ENCODE peak calls at places on chromosomes 11 and 22, in seven cellular contexts. I is T follicular helper cell, L is cardiac muscle cell, M is Kasumi-1, Q is epithelial cell of esophagus, R is HCT116, H is kidney tubule cell. W is an unnamed sample.

GRCh38 chr11:88363566-88364169 is 26.1 kb upstream of the CTSC start:
- DNase-seq in I (no peak), L (no peak), M (peak), Q (peak), R (no peak), H (peak), W (no peak)

GRCh38 chr11:97729546-97730272 is 1291.0 kb upstream of the CNTN5 start:
- DNase-seq in I (no peak), L (no peak), M (no peak), Q (no peak), R (no peak), H (no peak), W (no peak)

GRCh38 chr11:128412847-128413791 is 174.2 kb downstream of the ETS1 start:
- DNase-seq in I (no peak), L (no peak), M (no peak), Q (peak), R (no peak), H (no peak), W (no peak)

GRCh38 chr11:32884770-32885384 is 7.7 kb upstream of the QSER1 start:
- DNase-seq in I (no peak), L (peak), M (peak), Q (peak), R (no peak), H (peak), W (no peak)

GRCh38 chr22:45932066-45932465 is 44.9 kb downstream of the WNT7B start:
- DNase-seq in I (no peak), L (no peak), M (no peak), Q (no peak), R (no peak), H (no peak), W (no peak)

GRCh38 chr11:65083134-65083833 is 556 bp downstream of the CDCA5 start:
- DNase-seq in I (no peak), L (no peak), M (no peak), Q (no peak), R (no peak), H (no peak), W (no peak)

GRCh38 chr11:7595951-7596350 is 77.3 kb downstream of the CYB5R2 start:
- DNase-seq in I (no peak), L (no peak), M (no peak), Q (no peak), R (no peak), H (no peak), W (no peak)

GRCh38 chr11:16982809-16983208 is 31.4 kb downstream of the PLEKHA7 start:
- DNase-seq in I (no peak), L (no peak), M (no peak), Q (no peak), R (no peak), H (peak), W (no peak)

GRCh38 chr11:61793829-61794204 is 1.1 kb downstream of the FEN1 start:
- DNase-seq in I (no peak), L (no peak), M (no peak), Q (no peak), R (no peak), H (no peak), W (no peak)

GRCh38 chr11:20109731-20110445 is 50.4 kb downstream of the DBX1 start:
- DNase-seq in I (no peak), L (no peak), M (no peak), Q (no peak), R (no peak), H (no peak), W (no peak)

GRCh38 chr11:35177370-35177769 is 38.4 kb downstream of the CD44 start:
- DNase-seq in I (no peak), L (peak), M (no peak), Q (no peak), R (no peak), H (no peak), W (peak)

GRCh38 chr22:32662587-32662915 is 139.0 kb upstream of the TIMP3 start:
- DNase-seq in I (no peak), L (no peak), M (no peak), Q (no peak), R (no peak), H (no peak), W (no peak)

GRCh38 chr11:73907191-73907590 is 30.4 kb downstream of the PAAF1 start:
- DNase-seq in I (no peak), L (no peak), M (peak), Q (peak), R (peak), H (peak), W (no peak)